ENCODE peak calls at places on chromosomes 12 and 14, in four cellular contexts. J is SK-N-SH, P is right cardiac atrium, I is K562. K is an unnamed sample. For H3K9me3, the result is how much of the 10 kb centered on the place peaks cover.

GRCh38 chr12:121858662-121859572 is at the start of gene HPD:
- DNase-seq in I (no peak), P (peak), J (no peak), K (no peak)

GRCh38 chr12:124493809-124494750 is 73.3 kb downstream of the NCOR2 start:
- DNase-seq in I (no peak), J (no peak), P (peak), K (no peak)

GRCh38 chr12:116370004-116370404 is 92.5 kb upstream of the MED13L start:
- DNase-seq in P (no peak), I (no peak), J (no peak), K (no peak)

GRCh38 chr12:6392499-6392898 is 8.5 kb downstream of the LTBR start:
- DNase-seq in P (peak), J (no peak), I (no peak), K (no peak)

GRCh38 chr12:115920395-115921183 is 356.9 kb downstream of the MED13L start:
- DNase-seq in P (no peak), I (no peak), J (no peak), K (no peak)

GRCh38 chr14:89616425-89617141 is 199.6 kb upstream of the FOXN3 start:
- DNase-seq in I (no peak), J (peak), P (no peak), K (peak)

GRCh38 chr12:109434556-109434955 is 42.5 kb downstream of the KCTD10 start:
- DNase-seq in I (no peak), J (no peak), P (no peak), K (no peak)

GRCh38 chr12:31321565-31322228 is 4.3 kb downstream of the SINHCAF start:
- DNase-seq in P (no peak), I (no peak), J (no peak), K (no peak)

GRCh38 chr12:106226884-106227640 is 20.8 kb downstream of the CKAP4 start:
- DNase-seq in P (no peak), I (peak), J (peak), K (peak)

GRCh38 chr12:56593909-56594621 is 36.1 kb downstream of the BAZ2A start:
- DNase-seq in I (peak), P (peak), J (peak), K (peak)

GRCh38 chr14:33408291-33408690 is 469.6 kb downstream of the NPAS3 start:
- DNase-seq in P (no peak), I (no peak), J (no peak), K (no peak)

GRCh38 chr14:84782902-84783301 is 747.0 kb upstream of the FLRT2 start:
- DNase-seq in J (no peak), I (no peak), P (no peak), K (no peak)

GRCh38 chr12:31651893-31652521 is 7.5 kb upstream of the ETFBKMT start:
- DNase-seq in P (no peak), J (peak), I (no peak), K (no peak)

GRCh38 chr14:101458536-101459391 is 102.5 kb upstream of the DIO3 start:
- DNase-seq in I (no peak), J (peak), P (no peak), K (no peak)

GRCh38 chr12:123056053-123056452 is 75.6 kb downstream of the ARL6IP4 start:
- DNase-seq in I (peak), J (no peak), P (no peak), K (no peak)

GRCh38 chr12:67517181-67517887 is 131.2 kb upstream of the DYRK2 start:
- DNase-seq in I (no peak), P (peak), J (no peak), K (no peak)

GRCh38 chr12:6373022-6373787 is 2.2 kb downstream of the SCNN1A start:
- DNase-seq in J (no peak), I (no peak), P (no peak), K (no peak)

GRCh38 chr14:66496188-66496807 is 10.1 kb downstream of the CCDC196 start:
- DNase-seq in J (no peak), P (no peak), I (no peak), K (no peak)

GRCh38 chr14:54364555-54365415 is 32.0 kb upstream of the CDKN3 start:
- DNase-seq in P (peak), J (no peak), I (no peak), K (no peak)

GRCh38 chr12:123384318-123384993 is 524 bp downstream of the KMT5A start:
- DNase-seq in I (peak), J (peak), P (peak), K (no peak)

GRCh38 chr12:54352891-54353874 is 11.1 kb downstream of the GPR84 start:
- DNase-seq in J (peak), I (peak), P (no peak), K (no peak)

GRCh38 chr12:113788020-113788856 is 177.9 kb downstream of the RBM19 start:
- DNase-seq in I (no peak), J (no peak), P (no peak), K (no peak)

GRCh38 chr14:55071051-55071450 is 19.6 kb downstream of the MAPK1IP1L start:
- DNase-seq in P (no peak), J (no peak), I (no peak), K (no peak)

GRCh38 chr12:14443531-14443930 is 78.0 kb downstream of the ATF7IP start:
- DNase-seq in J (no peak), I (no peak), P (no peak), K (no peak)

GRCh38 chr14:24853446-24853845 is 196.5 kb downstream of the STXBP6 start:
- DNase-seq in I (no peak), J (no peak), P (no peak), K (no peak)

GRCh38 chr12:15497621-15498285 is 175.4 kb downstream of the PTPRO start:
- DNase-seq in P (no peak), I (no peak), J (no peak), K (no peak)

GRCh38 chr14:40936861-40937260 is 669.8 kb upstream of the LRFN5 start:
- DNase-seq in I (no peak), J (peak), P (no peak), K (no peak)

GRCh38 chr12:104006929-104007328 is 41.3 kb downstream of the TDG start:
- DNase-seq in I (no peak), P (no peak), J (no peak), K (no peak)

GRCh38 chr12:19707948-19708409 is 268.7 kb downstream of the AEBP2 start:
- DNase-seq in P (no peak), J (no peak), I (no peak), K (no peak)

GRCh38 chr14:49584058-49584457 is 2.1 kb downstream of the RPS29 start:
- DNase-seq in I (no peak), J (no peak), P (no peak), K (no peak)

GRCh38 chr14:45868377-45868776 is 615.4 kb upstream of the MIS18BP1 start:
- DNase-seq in I (no peak), J (no peak), P (no peak), K (no peak)

GRCh38 chr12:120754792-120755191 is 29.2 kb downstream of the ACADS start:
- DNase-seq in J (no peak), I (no peak), P (no peak), K (no peak)

GRCh38 chr14:43735926-43736325 is 771.2 kb downstream of the FSCB start:
- DNase-seq in J (no peak), P (no peak), I (no peak), K (no peak)

GRCh38 chr12:113740699-113741098 is 225.4 kb downstream of the RBM19 start:
- DNase-seq in P (no peak), I (peak), J (no peak), K (no peak)

GRCh38 chr12:25348290-25348689 is 97.6 kb upstream of the KRAS start:
- DNase-seq in P (no peak), J (peak), I (no peak), K (no peak)

DNA sequence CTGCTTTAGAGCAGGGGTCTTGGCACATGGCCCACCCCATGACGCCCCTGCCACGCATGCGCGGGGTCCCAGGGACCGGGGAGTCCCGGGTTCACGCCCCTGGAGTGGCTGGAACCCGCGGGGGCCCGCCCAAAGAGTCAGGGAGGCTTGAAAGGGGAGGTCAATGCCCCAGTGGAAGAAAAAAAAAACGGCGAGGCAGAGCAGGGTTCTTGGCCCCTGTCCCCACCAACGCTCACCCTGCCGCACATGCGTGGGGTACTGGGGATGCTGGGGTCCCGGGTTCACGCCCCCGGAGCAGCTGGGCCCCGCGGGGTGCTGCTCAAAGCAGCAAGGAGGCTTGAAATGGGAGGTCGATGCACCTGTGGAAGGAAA is 319.1 kb downstream of the ALG10 start:
- DNase-seq in J (no peak), P (no peak), I (peak), K (no peak)
- H3K9me3 ChIP-seq in J (under half), P (under half), I (under half), K (under half)

GRCh38 chr12:49683604-49684309 is 23.4 kb downstream of the FMNL3 start:
- DNase-seq in I (no peak), P (no peak), J (no peak), K (no peak)

GRCh38 chr12:49687941-49688340 is 19.3 kb downstream of the FMNL3 start:
- DNase-seq in J (no peak), I (no peak), P (no peak), K (no peak)

GRCh38 chr12:49680075-49680474 is 27.1 kb downstream of the FMNL3 start:
- DNase-seq in J (no peak), I (no peak), P (no peak), K (no peak)

GRCh38 chr12:49689236-49689635 is 18.0 kb downstream of the FMNL3 start:
- DNase-seq in I (no peak), J (no peak), P (no peak), K (no peak)

DNA sequence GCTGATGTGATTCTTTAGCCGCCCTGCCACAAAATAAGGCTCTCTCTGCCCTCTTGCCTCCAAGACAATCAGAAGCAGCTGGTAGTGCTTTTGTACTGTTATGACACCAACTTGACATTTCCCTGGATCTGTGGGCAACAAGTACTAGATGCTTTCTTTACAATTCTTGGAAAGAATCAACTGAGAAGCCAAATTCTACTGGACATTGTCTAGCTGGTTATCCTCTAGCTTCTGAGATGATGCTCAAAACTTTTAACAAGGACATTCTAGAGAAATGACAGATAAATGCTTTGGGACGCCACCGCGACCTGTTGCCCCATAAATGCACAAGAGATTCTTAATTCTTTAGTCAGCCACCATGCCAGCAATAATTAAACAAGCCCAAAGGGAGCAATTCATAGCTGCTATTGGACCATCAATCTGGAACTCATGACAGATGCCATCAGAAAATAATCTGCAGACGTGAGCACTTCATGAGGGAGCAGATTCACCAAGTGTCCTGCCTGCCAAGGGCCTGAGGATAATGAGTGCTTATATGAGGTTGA is 22.8 kb downstream of the FMNL3 start:
- DNase-seq in P (no peak), J (no peak), I (no peak), K (no peak)
- H3K9me3 ChIP-seq in P (under half), J (under half), I (under half), K (under half)

GRCh38 chr12:60724984-60725383 is 1129.2 kb downstream of the SLC16A7 start:
- DNase-seq in P (no peak), I (no peak), J (no peak), K (no peak)
- H3K9me3 ChIP-seq in P (under half), I (under half), J (under half), K (under half)

GRCh38 chr14:28652782-28653181 is 113.8 kb upstream of the FOXG1 start:
- DNase-seq in J (no peak), I (no peak), P (no peak), K (no peak)

GRCh38 chr14:28656704-28657255 is 109.8 kb upstream of the FOXG1 start:
- DNase-seq in I (no peak), J (no peak), P (no peak), K (no peak)

GRCh38 chr14:28651148-28651547 is 115.4 kb upstream of the FOXG1 start:
- DNase-seq in I (no peak), P (no peak), J (no peak), K (no peak)

DNA sequence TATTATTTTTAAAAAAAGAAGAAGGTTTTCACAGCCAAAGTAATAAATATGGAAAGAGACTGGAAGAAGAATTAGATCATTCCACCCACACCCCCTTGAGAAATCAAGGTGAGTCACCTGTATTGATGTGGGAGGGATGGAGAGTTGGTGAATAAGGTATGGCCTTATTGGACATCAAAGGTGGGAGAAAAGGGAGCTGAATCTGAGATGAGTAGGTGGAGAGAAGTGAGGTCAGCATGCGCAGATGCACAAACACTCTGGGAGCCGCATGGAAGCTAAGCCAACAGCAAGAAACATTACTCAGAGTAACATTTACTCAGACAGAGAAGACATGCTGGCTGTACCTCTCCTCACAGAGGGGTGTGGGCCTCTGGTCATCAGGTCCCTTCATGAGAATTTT is 113.1 kb upstream of the FOXG1 start:
- DNase-seq in I (no peak), J (no peak), P (no peak), K (no peak)
- H3K9me3 ChIP-seq in I (under half), J (under half), P (under half), K (under half)